ENCODE peak calls at places on chromosomes 3 and 15, in eight cellular contexts. One of them, this sample, is unnamed. For H3K4me1, the result is how much of the 10 kb centered on the place peaks cover.

GRCh38 chr15:100759116-100759515 is 120.5 kb upstream of the ALDH1A3 start:
- DNase-seq in suprapubic skin: no peak
- DNase-seq in BE2C: no peak
- DNase-seq in MM.1S: no peak
- DNase-seq in psoas muscle: no peak
- DNase-seq in neuronal stem cell: no peak
- DNase-seq in lower lobe of right lung: no peak
- DNase-seq in cardiac muscle cell: peak
- DNase-seq in this sample: no peak

GRCh38 chr3:33722186-33722585 is 4.1 kb upstream of the CLASP2 start:
- DNase-seq in suprapubic skin: no peak
- DNase-seq in BE2C: no peak
- DNase-seq in MM.1S: no peak
- DNase-seq in psoas muscle: no peak
- DNase-seq in neuronal stem cell: no peak
- DNase-seq in lower lobe of right lung: no peak
- DNase-seq in cardiac muscle cell: peak
- DNase-seq in this sample: no peak

GRCh38 chr15:62928242-62928995 is 114.1 kb upstream of the TPM1 start:
- DNase-seq in suprapubic skin: no peak
- DNase-seq in BE2C: peak
- DNase-seq in MM.1S: no peak
- DNase-seq in psoas muscle: no peak
- DNase-seq in neuronal stem cell: no peak
- DNase-seq in lower lobe of right lung: no peak
- DNase-seq in cardiac muscle cell: peak
- DNase-seq in this sample: no peak

GRCh38 chr3:42891042-42891441 is 14.9 kb upstream of the ZNF662 start:
- DNase-seq in suprapubic skin: no peak
- DNase-seq in BE2C: no peak
- DNase-seq in MM.1S: no peak
- DNase-seq in psoas muscle: no peak
- DNase-seq in neuronal stem cell: no peak
- DNase-seq in lower lobe of right lung: no peak
- DNase-seq in cardiac muscle cell: no peak
- DNase-seq in this sample: no peak

GRCh38 chr15:101452572-101452971 is 36.9 kb downstream of the PCSK6 start:
- DNase-seq in suprapubic skin: no peak
- DNase-seq in BE2C: peak
- DNase-seq in MM.1S: no peak
- DNase-seq in psoas muscle: no peak
- DNase-seq in neuronal stem cell: no peak
- DNase-seq in lower lobe of right lung: no peak
- DNase-seq in cardiac muscle cell: no peak
- DNase-seq in this sample: no peak

GRCh38 chr3:129428382-129429079 is at the start of gene EFCAB12:
- DNase-seq in suprapubic skin: peak
- DNase-seq in BE2C: peak
- DNase-seq in MM.1S: peak
- DNase-seq in psoas muscle: peak
- DNase-seq in neuronal stem cell: peak
- DNase-seq in lower lobe of right lung: peak
- DNase-seq in cardiac muscle cell: peak
- DNase-seq in this sample: peak

GRCh38 chr15:83166830-83167229 is 40.8 kb downstream of the HDGFL3 start:
- DNase-seq in suprapubic skin: no peak
- DNase-seq in BE2C: no peak
- DNase-seq in MM.1S: no peak
- DNase-seq in psoas muscle: no peak
- DNase-seq in neuronal stem cell: no peak
- DNase-seq in lower lobe of right lung: no peak
- DNase-seq in cardiac muscle cell: no peak
- DNase-seq in this sample: no peak

GRCh38 chr3:49377483-49377882 is 19.3 kb upstream of the GPX1 start:
- DNase-seq in suprapubic skin: no peak
- DNase-seq in BE2C: no peak
- DNase-seq in MM.1S: no peak
- DNase-seq in psoas muscle: no peak
- DNase-seq in neuronal stem cell: no peak
- DNase-seq in lower lobe of right lung: no peak
- DNase-seq in cardiac muscle cell: peak
- DNase-seq in this sample: peak

GRCh38 chr3:27428446-27428845 is 55.7 kb downstream of the SLC4A7 start:
- DNase-seq in suprapubic skin: no peak
- DNase-seq in BE2C: no peak
- DNase-seq in MM.1S: no peak
- DNase-seq in psoas muscle: no peak
- DNase-seq in neuronal stem cell: no peak
- DNase-seq in lower lobe of right lung: no peak
- DNase-seq in cardiac muscle cell: no peak
- DNase-seq in this sample: no peak

GRCh38 chr15:65971741-65971995 is 102.4 kb downstream of the RAB11A start:
- DNase-seq in suprapubic skin: no peak
- DNase-seq in BE2C: no peak
- DNase-seq in MM.1S: no peak
- DNase-seq in psoas muscle: no peak
- DNase-seq in neuronal stem cell: no peak
- DNase-seq in lower lobe of right lung: no peak
- DNase-seq in cardiac muscle cell: no peak
- DNase-seq in this sample: no peak

GRCh38 chr3:174547801-174548200 is 311.3 kb upstream of the NAALADL2 start:
- DNase-seq in suprapubic skin: no peak
- DNase-seq in BE2C: no peak
- DNase-seq in MM.1S: no peak
- DNase-seq in psoas muscle: no peak
- DNase-seq in neuronal stem cell: no peak
- DNase-seq in lower lobe of right lung: no peak
- DNase-seq in cardiac muscle cell: no peak
- DNase-seq in this sample: no peak

GRCh38 chr15:44501768-44502366 is 35.1 kb upstream of the EIF3J start:
- DNase-seq in suprapubic skin: no peak
- DNase-seq in BE2C: no peak
- DNase-seq in MM.1S: peak
- DNase-seq in psoas muscle: no peak
- DNase-seq in neuronal stem cell: peak
- DNase-seq in lower lobe of right lung: no peak
- DNase-seq in cardiac muscle cell: peak
- DNase-seq in this sample: peak

GRCh38 chr3:183188895-183189462 is 26.4 kb upstream of the LAMP3 start:
- DNase-seq in suprapubic skin: no peak
- DNase-seq in BE2C: peak
- DNase-seq in MM.1S: peak
- DNase-seq in psoas muscle: peak
- DNase-seq in neuronal stem cell: peak
- DNase-seq in lower lobe of right lung: peak
- DNase-seq in cardiac muscle cell: peak
- DNase-seq in this sample: peak

GRCh38 chr3:196287066-196287404 is 491 bp downstream of the PCYT1A start:
- DNase-seq in suprapubic skin: no peak
- DNase-seq in BE2C: no peak
- DNase-seq in MM.1S: peak
- DNase-seq in psoas muscle: peak
- DNase-seq in neuronal stem cell: no peak
- DNase-seq in lower lobe of right lung: no peak
- DNase-seq in cardiac muscle cell: peak
- DNase-seq in this sample: peak

GRCh38 chr3:56787784-56788256 is 13.9 kb downstream of the ARHGEF3 start:
- DNase-seq in suprapubic skin: no peak
- DNase-seq in BE2C: no peak
- DNase-seq in MM.1S: no peak
- DNase-seq in psoas muscle: peak
- DNase-seq in neuronal stem cell: no peak
- DNase-seq in lower lobe of right lung: no peak
- DNase-seq in cardiac muscle cell: no peak
- DNase-seq in this sample: no peak

GRCh38 chr3:44954962-44955361 is 21.0 kb downstream of the ZDHHC3 start:
- DNase-seq in suprapubic skin: peak
- DNase-seq in BE2C: no peak
- DNase-seq in MM.1S: no peak
- DNase-seq in psoas muscle: no peak
- DNase-seq in neuronal stem cell: no peak
- DNase-seq in lower lobe of right lung: no peak
- DNase-seq in cardiac muscle cell: peak
- DNase-seq in this sample: peak

GRCh38 chr3:46950661-46951241 is 25.8 kb downstream of the CCDC12 start:
- DNase-seq in suprapubic skin: no peak
- DNase-seq in BE2C: no peak
- DNase-seq in MM.1S: no peak
- DNase-seq in psoas muscle: no peak
- DNase-seq in neuronal stem cell: no peak
- DNase-seq in lower lobe of right lung: no peak
- DNase-seq in cardiac muscle cell: no peak
- DNase-seq in this sample: no peak

GRCh38 chr3:16828815-16829214 is 55.9 kb upstream of the PLCL2 start:
- DNase-seq in suprapubic skin: no peak
- DNase-seq in BE2C: peak
- DNase-seq in MM.1S: peak
- DNase-seq in psoas muscle: no peak
- DNase-seq in neuronal stem cell: no peak
- DNase-seq in lower lobe of right lung: peak
- DNase-seq in cardiac muscle cell: peak
- DNase-seq in this sample: peak

GRCh38 chr3:141881702-141882101 is 5.3 kb downstream of the ATP1B3 start:
- DNase-seq in suprapubic skin: no peak
- DNase-seq in BE2C: no peak
- DNase-seq in MM.1S: no peak
- DNase-seq in psoas muscle: no peak
- DNase-seq in neuronal stem cell: no peak
- DNase-seq in lower lobe of right lung: no peak
- DNase-seq in cardiac muscle cell: no peak
- DNase-seq in this sample: peak

GRCh38 chr3:192038726-192039125 is 577.8 kb downstream of the PYDC2 start:
- DNase-seq in suprapubic skin: no peak
- DNase-seq in BE2C: no peak
- DNase-seq in MM.1S: peak
- DNase-seq in psoas muscle: no peak
- DNase-seq in neuronal stem cell: no peak
- DNase-seq in lower lobe of right lung: no peak
- DNase-seq in cardiac muscle cell: no peak
- DNase-seq in this sample: peak

GRCh38 chr3:169687603-169688002 is 24.1 kb upstream of the MECOM start:
- DNase-seq in suprapubic skin: no peak
- DNase-seq in BE2C: no peak
- DNase-seq in MM.1S: no peak
- DNase-seq in psoas muscle: no peak
- DNase-seq in neuronal stem cell: no peak
- DNase-seq in lower lobe of right lung: no peak
- DNase-seq in cardiac muscle cell: no peak
- DNase-seq in this sample: no peak

GRCh38 chr3:160435747-160436146 is 13.8 kb downstream of the TRIM59 start:
- DNase-seq in suprapubic skin: no peak
- DNase-seq in BE2C: no peak
- DNase-seq in MM.1S: no peak
- DNase-seq in psoas muscle: no peak
- DNase-seq in neuronal stem cell: no peak
- DNase-seq in lower lobe of right lung: no peak
- DNase-seq in cardiac muscle cell: no peak
- DNase-seq in this sample: no peak

GRCh38 chr3:81936817-81937216 is 175.4 kb upstream of the GBE1 start:
- DNase-seq in suprapubic skin: no peak
- DNase-seq in BE2C: no peak
- DNase-seq in MM.1S: no peak
- DNase-seq in psoas muscle: no peak
- DNase-seq in neuronal stem cell: no peak
- DNase-seq in lower lobe of right lung: no peak
- DNase-seq in cardiac muscle cell: no peak
- DNase-seq in this sample: no peak

GRCh38 chr15:49864251-49864650 is 243.4 kb downstream of the DTWD1 start:
- DNase-seq in suprapubic skin: no peak
- DNase-seq in BE2C: no peak
- DNase-seq in MM.1S: no peak
- DNase-seq in psoas muscle: no peak
- DNase-seq in neuronal stem cell: no peak
- DNase-seq in lower lobe of right lung: no peak
- DNase-seq in cardiac muscle cell: no peak
- DNase-seq in this sample: no peak
- H3K4me1 ChIP-seq in suprapubic skin: under half
- H3K4me1 ChIP-seq in BE2C: under half
- H3K4me1 ChIP-seq in MM.1S: under half
- H3K4me1 ChIP-seq in psoas muscle: under half
- H3K4me1 ChIP-seq in neuronal stem cell: under half
- H3K4me1 ChIP-seq in lower lobe of right lung: under half
- H3K4me1 ChIP-seq in cardiac muscle cell: under half
- H3K4me1 ChIP-seq in this sample: under half

DNA sequence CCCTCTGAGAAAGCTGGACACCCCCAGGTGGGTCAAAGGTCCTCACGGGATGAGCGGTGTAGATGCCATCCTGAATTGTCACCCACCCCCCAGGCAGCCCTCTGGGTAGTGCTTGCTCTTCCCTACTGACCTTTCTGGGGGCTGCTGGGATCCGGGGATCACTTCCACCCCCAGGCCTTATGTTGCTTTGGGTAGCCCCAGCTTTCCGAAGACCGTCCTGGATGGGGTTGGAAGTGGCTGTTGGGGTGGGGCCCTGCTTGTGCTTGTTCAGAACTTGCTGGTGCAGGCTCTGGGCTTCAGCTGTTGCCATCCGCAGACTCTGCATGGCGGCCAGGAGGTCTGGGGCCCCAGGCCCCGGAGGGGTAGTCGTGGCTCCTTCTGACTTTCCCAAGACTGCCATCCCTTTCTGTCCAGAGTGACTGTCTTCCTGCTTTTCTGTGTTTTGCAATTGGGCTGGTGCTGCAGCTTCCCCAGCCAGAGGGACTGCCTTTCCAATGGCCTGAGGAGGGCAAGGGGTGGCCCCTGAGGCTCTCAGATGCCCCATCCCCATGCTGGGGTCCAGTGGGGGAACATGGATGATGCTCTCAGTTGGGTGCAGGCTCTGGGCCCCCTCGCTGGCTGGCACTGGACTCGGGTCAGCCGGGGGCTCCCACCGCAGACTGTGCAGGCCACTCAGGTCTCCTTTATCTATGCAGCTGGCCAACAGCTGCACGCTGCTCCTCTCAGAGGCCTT is 6.3 kb downstream of the XIRP1 start:
- DNase-seq in suprapubic skin: no peak
- DNase-seq in BE2C: no peak
- DNase-seq in MM.1S: no peak
- DNase-seq in psoas muscle: no peak
- DNase-seq in neuronal stem cell: no peak
- DNase-seq in lower lobe of right lung: no peak
- DNase-seq in cardiac muscle cell: no peak
- DNase-seq in this sample: no peak
- H3K4me1 ChIP-seq in suprapubic skin: under half
- H3K4me1 ChIP-seq in BE2C: under half
- H3K4me1 ChIP-seq in MM.1S: under half
- H3K4me1 ChIP-seq in psoas muscle: under half
- H3K4me1 ChIP-seq in neuronal stem cell: under half
- H3K4me1 ChIP-seq in lower lobe of right lung: under half
- H3K4me1 ChIP-seq in cardiac muscle cell: under half
- H3K4me1 ChIP-seq in this sample: under half

GRCh38 chr3:13415236-13416001 is 4.7 kb downstream of the NUP210 start:
- DNase-seq in suprapubic skin: no peak
- DNase-seq in BE2C: no peak
- DNase-seq in MM.1S: no peak
- DNase-seq in psoas muscle: no peak
- DNase-seq in neuronal stem cell: no peak
- DNase-seq in lower lobe of right lung: no peak
- DNase-seq in cardiac muscle cell: no peak
- DNase-seq in this sample: peak
- H3K4me1 ChIP-seq in suprapubic skin: under half
- H3K4me1 ChIP-seq in BE2C: under half
- H3K4me1 ChIP-seq in MM.1S: under half
- H3K4me1 ChIP-seq in psoas muscle: under half
- H3K4me1 ChIP-seq in neuronal stem cell: under half
- H3K4me1 ChIP-seq in lower lobe of right lung: under half
- H3K4me1 ChIP-seq in cardiac muscle cell: under half
- H3K4me1 ChIP-seq in this sample: half or more

GRCh38 chr3:127184870-127185216 is 8.1 kb upstream of the PRR23E start:
- DNase-seq in suprapubic skin: peak
- DNase-seq in BE2C: no peak
- DNase-seq in MM.1S: no peak
- DNase-seq in psoas muscle: no peak
- DNase-seq in neuronal stem cell: no peak
- DNase-seq in lower lobe of right lung: no peak
- DNase-seq in cardiac muscle cell: no peak
- DNase-seq in this sample: no peak
- H3K4me1 ChIP-seq in suprapubic skin: under half
- H3K4me1 ChIP-seq in BE2C: under half
- H3K4me1 ChIP-seq in MM.1S: under half
- H3K4me1 ChIP-seq in psoas muscle: under half
- H3K4me1 ChIP-seq in neuronal stem cell: under half
- H3K4me1 ChIP-seq in lower lobe of right lung: under half
- H3K4me1 ChIP-seq in cardiac muscle cell: under half
- H3K4me1 ChIP-seq in this sample: under half